ENCODE peak calls at places on chromosomes 12 and 14, in ten cellular contexts. One of them, this sample, is unnamed.

GRCh38 chr14:72254202-72254939 is 322.1 kb downstream of the RGS6 start:
- DNase-seq in heart left ventricle: no peak
- DNase-seq in testis: no peak
- DNase-seq in heart right ventricle: no peak
- DNase-seq in GM23338: no peak
- DNase-seq in A549: no peak
- DNase-seq in suprapubic skin: no peak
- DNase-seq in neuronal stem cell: no peak
- DNase-seq in Peyer's patch: no peak
- DNase-seq in body of pancreas: no peak
- DNase-seq in this sample: no peak

GRCh38 chr12:92030618-92031017 is 115.0 kb downstream of the BTG1 start:
- DNase-seq in heart left ventricle: no peak
- DNase-seq in testis: peak; percentile 58
- DNase-seq in heart right ventricle: no peak
- DNase-seq in GM23338: no peak
- DNase-seq in A549: no peak
- DNase-seq in suprapubic skin: no peak
- DNase-seq in neuronal stem cell: no peak
- DNase-seq in Peyer's patch: no peak
- DNase-seq in body of pancreas: peak; percentile 65
- DNase-seq in this sample: no peak

GRCh38 chr12:118617922-118618450 is 241.6 kb downstream of the SUDS3 start:
- DNase-seq in heart left ventricle: no peak
- DNase-seq in testis: no peak
- DNase-seq in heart right ventricle: no peak
- DNase-seq in GM23338: peak; percentile 36
- DNase-seq in A549: no peak
- DNase-seq in suprapubic skin: no peak
- DNase-seq in neuronal stem cell: no peak
- DNase-seq in Peyer's patch: no peak
- DNase-seq in body of pancreas: no peak
- DNase-seq in this sample: no peak

GRCh38 chr12:46647034-46647433 is 178.8 kb downstream of the SLC38A4 start:
- DNase-seq in heart left ventricle: no peak
- DNase-seq in testis: no peak
- DNase-seq in heart right ventricle: no peak
- DNase-seq in GM23338: no peak
- DNase-seq in A549: no peak
- DNase-seq in suprapubic skin: no peak
- DNase-seq in neuronal stem cell: no peak
- DNase-seq in Peyer's patch: no peak
- DNase-seq in body of pancreas: no peak
- DNase-seq in this sample: no peak

GRCh38 chr12:88493651-88494050 is 86.6 kb downstream of the KITLG start:
- DNase-seq in heart left ventricle: no peak
- DNase-seq in testis: no peak
- DNase-seq in heart right ventricle: no peak
- DNase-seq in GM23338: no peak
- DNase-seq in A549: no peak
- DNase-seq in suprapubic skin: no peak
- DNase-seq in neuronal stem cell: no peak
- DNase-seq in Peyer's patch: no peak
- DNase-seq in body of pancreas: no peak
- DNase-seq in this sample: no peak

GRCh38 chr12:117393656-117394055 is 32.2 kb upstream of the NOS1 start:
- DNase-seq in heart left ventricle: no peak
- DNase-seq in testis: no peak
- DNase-seq in heart right ventricle: no peak
- DNase-seq in GM23338: no peak
- DNase-seq in A549: no peak
- DNase-seq in suprapubic skin: no peak
- DNase-seq in neuronal stem cell: no peak
- DNase-seq in Peyer's patch: no peak
- DNase-seq in body of pancreas: no peak
- DNase-seq in this sample: no peak

GRCh38 chr12:1529862-1530591 is 64.4 kb downstream of the FBXL14 start:
- DNase-seq in heart left ventricle: peak; percentile 35
- DNase-seq in testis: no peak
- DNase-seq in heart right ventricle: peak; percentile 16
- DNase-seq in GM23338: peak; percentile 54
- DNase-seq in A549: no peak
- DNase-seq in suprapubic skin: no peak
- DNase-seq in neuronal stem cell: no peak
- DNase-seq in Peyer's patch: no peak
- DNase-seq in body of pancreas: peak; percentile 17
- DNase-seq in this sample: no peak

GRCh38 chr12:39230086-39230485 is 212.8 kb downstream of the KIF21A start:
- DNase-seq in heart left ventricle: no peak
- DNase-seq in testis: no peak
- DNase-seq in heart right ventricle: no peak
- DNase-seq in GM23338: no peak
- DNase-seq in A549: no peak
- DNase-seq in suprapubic skin: no peak
- DNase-seq in neuronal stem cell: no peak
- DNase-seq in Peyer's patch: no peak
- DNase-seq in body of pancreas: no peak
- DNase-seq in this sample: no peak

GRCh38 chr12:3842517-3842916 is 30.7 kb downstream of the PARP11 start:
- DNase-seq in heart left ventricle: no peak
- DNase-seq in testis: no peak
- DNase-seq in heart right ventricle: no peak
- DNase-seq in GM23338: no peak
- DNase-seq in A549: no peak
- DNase-seq in suprapubic skin: no peak
- DNase-seq in neuronal stem cell: no peak
- DNase-seq in Peyer's patch: no peak
- DNase-seq in body of pancreas: no peak
- DNase-seq in this sample: no peak

GRCh38 chr14:56181666-56182065 is 63.5 kb downstream of the PELI2 start:
- DNase-seq in heart left ventricle: no peak
- DNase-seq in testis: no peak
- DNase-seq in heart right ventricle: no peak
- DNase-seq in GM23338: no peak
- DNase-seq in A549: no peak
- DNase-seq in suprapubic skin: no peak
- DNase-seq in neuronal stem cell: no peak
- DNase-seq in Peyer's patch: no peak
- DNase-seq in body of pancreas: peak; percentile 90
- DNase-seq in this sample: no peak

GRCh38 chr14:22735096-22735495 is 31.4 kb upstream of the OXA1L start:
- DNase-seq in heart left ventricle: no peak
- DNase-seq in testis: no peak
- DNase-seq in heart right ventricle: no peak
- DNase-seq in GM23338: no peak
- DNase-seq in A549: no peak
- DNase-seq in suprapubic skin: no peak
- DNase-seq in neuronal stem cell: no peak
- DNase-seq in Peyer's patch: no peak
- DNase-seq in body of pancreas: no peak
- DNase-seq in this sample: no peak

GRCh38 chr14:64823305-64823985 is 56.3 kb downstream of the SPTB start:
- DNase-seq in heart left ventricle: peak; percentile 86
- DNase-seq in testis: peak; percentile 82
- DNase-seq in heart right ventricle: peak; percentile 73
- DNase-seq in GM23338: peak; percentile 90
- DNase-seq in A549: peak; percentile 95
- DNase-seq in suprapubic skin: peak; percentile 77
- DNase-seq in neuronal stem cell: peak; percentile 55
- DNase-seq in Peyer's patch: peak; percentile 85
- DNase-seq in body of pancreas: peak; percentile 86
- DNase-seq in this sample: no peak

DNA sequence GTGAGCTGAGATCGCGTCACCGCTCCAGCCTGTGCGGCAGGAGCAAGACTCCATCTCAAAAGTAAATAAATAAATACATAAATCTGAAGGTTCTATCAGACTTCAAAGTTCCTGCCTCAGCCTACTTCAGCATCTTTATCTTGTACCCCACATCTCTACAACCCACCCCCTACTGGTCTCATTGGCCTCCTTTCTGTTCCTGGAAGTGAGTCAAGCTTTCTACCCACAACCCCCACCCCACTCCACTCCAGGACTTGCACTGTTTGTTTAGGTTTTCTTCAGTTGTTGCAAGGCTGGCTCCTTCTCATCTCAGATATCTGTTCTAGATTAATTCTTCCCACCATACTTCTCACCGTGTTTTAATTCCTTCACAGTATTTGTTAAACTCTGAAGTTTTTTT is 714 bp upstream of the PSMC6 start:
- DNase-seq in heart left ventricle: no peak
- DNase-seq in testis: no peak
- DNase-seq in heart right ventricle: no peak
- DNase-seq in GM23338: peak; percentile 21
- DNase-seq in A549: no peak
- DNase-seq in suprapubic skin: no peak
- DNase-seq in neuronal stem cell: no peak
- DNase-seq in Peyer's patch: no peak
- DNase-seq in body of pancreas: no peak
- DNase-seq in this sample: no peak
- H3K27ac ChIP-seq in heart left ventricle: peak overlapping the region; percentile 86
- H3K27ac ChIP-seq in testis: peak overlapping the region; percentile 86
- H3K27ac ChIP-seq in heart right ventricle: peak overlapping the region; percentile 79
- H3K27ac ChIP-seq in GM23338: peak overlapping the region; percentile 96
- H3K27ac ChIP-seq in A549: peak overlapping the region; percentile 93
- H3K27ac ChIP-seq in suprapubic skin: peak overlapping the region; percentile 86
- H3K27ac ChIP-seq in neuronal stem cell: no peak overlapping the region
- H3K27ac ChIP-seq in Peyer's patch: peak overlapping the region; percentile 69
- H3K27ac ChIP-seq in body of pancreas: peak overlapping the region; percentile 90
- H3K27ac ChIP-seq in this sample: no peak overlapping the region

GRCh38 chr12:68930178-68930577 is 2.8 kb downstream of the CPM start:
- DNase-seq in heart left ventricle: no peak
- DNase-seq in testis: no peak
- DNase-seq in heart right ventricle: no peak
- DNase-seq in GM23338: no peak
- DNase-seq in A549: no peak
- DNase-seq in suprapubic skin: no peak
- DNase-seq in neuronal stem cell: no peak
- DNase-seq in Peyer's patch: no peak
- DNase-seq in body of pancreas: no peak
- DNase-seq in this sample: no peak

GRCh38 chr12:68934392-68934791 is 1.4 kb upstream of the CPM start:
- DNase-seq in heart left ventricle: no peak
- DNase-seq in testis: no peak
- DNase-seq in heart right ventricle: no peak
- DNase-seq in GM23338: no peak
- DNase-seq in A549: no peak
- DNase-seq in suprapubic skin: no peak
- DNase-seq in neuronal stem cell: no peak
- DNase-seq in Peyer's patch: no peak
- DNase-seq in body of pancreas: no peak
- DNase-seq in this sample: no peak

GRCh38 chr12:68932701-68933563 is at the start of gene CPM:
- DNase-seq in heart left ventricle: peak; percentile 79
- DNase-seq in testis: peak; percentile 84
- DNase-seq in heart right ventricle: peak; percentile 43
- DNase-seq in GM23338: peak; percentile 72
- DNase-seq in A549: peak; percentile 78
- DNase-seq in suprapubic skin: peak; percentile 75
- DNase-seq in neuronal stem cell: peak; percentile 58
- DNase-seq in Peyer's patch: peak; percentile 88
- DNase-seq in body of pancreas: peak; percentile 89
- DNase-seq in this sample: no peak

GRCh38 chr12:68932123-68932700 is 759 bp downstream of the CPM start:
- DNase-seq in heart left ventricle: no peak
- DNase-seq in testis: no peak
- DNase-seq in heart right ventricle: no peak
- DNase-seq in GM23338: no peak
- DNase-seq in A549: peak; percentile 8
- DNase-seq in suprapubic skin: no peak
- DNase-seq in neuronal stem cell: peak; percentile 26
- DNase-seq in Peyer's patch: no peak
- DNase-seq in body of pancreas: peak; percentile 27
- DNase-seq in this sample: no peak

GRCh38 chr12:68933564-68933893 is 558 bp upstream of the CPM start:
- DNase-seq in heart left ventricle: no peak
- DNase-seq in testis: no peak
- DNase-seq in heart right ventricle: no peak
- DNase-seq in GM23338: no peak
- DNase-seq in A549: no peak
- DNase-seq in suprapubic skin: no peak
- DNase-seq in neuronal stem cell: peak; percentile 5
- DNase-seq in Peyer's patch: no peak
- DNase-seq in body of pancreas: no peak
- DNase-seq in this sample: no peak
- H3K4me3 ChIP-seq in heart left ventricle: peak overlapping the region; percentile 71
- H3K4me3 ChIP-seq in testis: peak overlapping the region; percentile 83
- H3K4me3 ChIP-seq in heart right ventricle: peak overlapping the region; percentile 14
- H3K4me3 ChIP-seq in GM23338: peak overlapping the region; percentile 60
- H3K4me3 ChIP-seq in A549: peak overlapping the region; percentile 59
- H3K4me3 ChIP-seq in suprapubic skin: peak overlapping the region; percentile 79
- H3K4me3 ChIP-seq in neuronal stem cell: peak overlapping the region; percentile 84
- H3K4me3 ChIP-seq in Peyer's patch: peak overlapping the region; percentile 81
- H3K4me3 ChIP-seq in body of pancreas: no peak overlapping the region
- H3K4me3 ChIP-seq in this sample: peak overlapping the region; percentile 48

DNA sequence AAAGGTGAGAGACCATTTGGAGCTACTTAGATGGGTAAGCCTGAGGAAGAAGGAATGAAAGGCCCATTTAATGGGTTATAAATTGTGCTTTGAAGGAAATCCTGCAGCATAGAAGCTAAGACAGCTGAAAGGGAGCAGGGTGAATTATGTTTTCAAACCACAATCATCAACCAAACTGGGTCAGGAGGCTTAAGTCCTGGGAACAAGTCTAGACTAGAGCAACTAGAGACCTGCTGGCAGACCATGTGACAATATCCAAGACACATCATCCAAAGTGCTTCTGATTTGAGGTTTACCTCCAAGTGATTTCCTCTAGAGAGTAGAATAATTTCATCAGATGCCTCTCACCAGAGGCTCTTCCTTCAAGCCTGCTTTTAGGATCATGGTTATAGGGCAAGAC is 53.7 kb downstream of the MAP3K9 start:
- DNase-seq in heart left ventricle: no peak
- DNase-seq in testis: no peak
- DNase-seq in heart right ventricle: no peak
- DNase-seq in GM23338: no peak
- DNase-seq in A549: no peak
- DNase-seq in suprapubic skin: no peak
- DNase-seq in neuronal stem cell: no peak
- DNase-seq in Peyer's patch: no peak
- DNase-seq in body of pancreas: no peak
- DNase-seq in this sample: no peak
- H3K27ac ChIP-seq in heart left ventricle: no peak overlapping the region
- H3K27ac ChIP-seq in testis: no peak overlapping the region
- H3K27ac ChIP-seq in heart right ventricle: no peak overlapping the region
- H3K27ac ChIP-seq in GM23338: no peak overlapping the region
- H3K27ac ChIP-seq in A549: peak overlapping the region; percentile 86
- H3K27ac ChIP-seq in suprapubic skin: no peak overlapping the region
- H3K27ac ChIP-seq in neuronal stem cell: no peak overlapping the region
- H3K27ac ChIP-seq in Peyer's patch: no peak overlapping the region
- H3K27ac ChIP-seq in body of pancreas: peak overlapping the region; percentile 78
- H3K27ac ChIP-seq in this sample: no peak overlapping the region

DNA sequence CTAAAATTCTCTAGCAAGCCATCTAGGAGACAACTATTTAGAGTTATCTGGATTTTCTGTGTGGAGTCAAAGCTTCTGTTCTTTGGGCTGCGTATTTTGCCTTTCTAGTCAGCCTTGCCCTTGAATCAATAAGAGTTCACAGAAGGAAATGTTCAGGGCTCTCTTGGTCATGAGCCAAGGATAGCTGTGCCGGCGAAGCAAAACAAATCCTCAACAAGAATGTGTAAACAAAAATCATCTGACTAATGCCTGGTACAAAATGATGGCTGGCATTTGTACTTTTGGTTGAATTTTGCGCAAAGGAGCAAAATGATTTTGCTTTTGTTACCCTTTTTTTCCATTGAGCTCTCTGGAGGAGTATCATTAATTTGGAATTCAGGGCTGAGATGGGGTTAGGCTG is 171.1 kb downstream of the DACT1 start:
- DNase-seq in heart left ventricle: no peak
- DNase-seq in testis: peak; percentile 34
- DNase-seq in heart right ventricle: no peak
- DNase-seq in GM23338: no peak
- DNase-seq in A549: no peak
- DNase-seq in suprapubic skin: no peak
- DNase-seq in neuronal stem cell: no peak
- DNase-seq in Peyer's patch: no peak
- DNase-seq in body of pancreas: no peak
- DNase-seq in this sample: no peak
- H3K4me3 ChIP-seq in heart left ventricle: no peak overlapping the region
- H3K4me3 ChIP-seq in testis: no peak overlapping the region
- H3K4me3 ChIP-seq in heart right ventricle: no peak overlapping the region
- H3K4me3 ChIP-seq in GM23338: no peak overlapping the region
- H3K4me3 ChIP-seq in A549: no peak overlapping the region
- H3K4me3 ChIP-seq in suprapubic skin: no peak overlapping the region
- H3K4me3 ChIP-seq in neuronal stem cell: no peak overlapping the region
- H3K4me3 ChIP-seq in Peyer's patch: no peak overlapping the region
- H3K4me3 ChIP-seq in body of pancreas: no peak overlapping the region
- H3K4me3 ChIP-seq in this sample: no peak overlapping the region